ENCODE peak calls at places on chromosomes 1 and 21, in nine cellular contexts. X is HCT116, H is endothelial cell of umbilical vein, P is mesothelial cell of epicardium, L is neuronal stem cell, U is omental fat pad, T is GM10248, A is pons, J is AG10803. R is an unnamed sample.

GRCh38 chr21:35023396-35024070 is 25.6 kb downstream of the RUNX1 start:
- DNase-seq in X (no peak), H (no peak), P (no peak), L (no peak), U (no peak), T (no peak), A (no peak), J (no peak), R (no peak)

GRCh38 chr1:208351838-208352237 is 107.7 kb upstream of the PLXNA2 start:
- DNase-seq in X (no peak), H (no peak), P (no peak), L (no peak), U (no peak), T (no peak), A (no peak), J (no peak), R (no peak)

GRCh38 chr1:167136191-167136614 is 42.3 kb downstream of the STYXL2 start:
- DNase-seq in X (no peak), H (no peak), P (no peak), L (no peak), U (no peak), T (no peak), A (no peak), J (peak), R (no peak)

GRCh38 chr1:152623203-152623844 is 421 bp upstream of the LCE3A start:
- DNase-seq in X (no peak), H (no peak), P (no peak), L (no peak), U (no peak), T (peak), A (no peak), J (no peak), R (no peak)

GRCh38 chr1:29122662-29122986 is 1.1 kb downstream of the TMEM200B start:
- DNase-seq in X (no peak), H (peak), P (peak), L (peak), U (no peak), T (no peak), A (no peak), J (peak), R (no peak)

GRCh38 chr1:189499736-189500135 is 977.9 kb downstream of the BRINP3 start:
- DNase-seq in X (no peak), H (no peak), P (no peak), L (no peak), U (no peak), T (no peak), A (no peak), J (no peak), R (no peak)

GRCh38 chr1:9687876-9688582 is 36.5 kb downstream of the PIK3CD start:
- DNase-seq in X (no peak), H (peak), P (peak), L (peak), U (no peak), T (no peak), A (no peak), J (no peak), R (no peak)

GRCh38 chr1:111475706-111476105 is 1.9 kb downstream of the C1orf162 start:
- DNase-seq in X (no peak), H (no peak), P (no peak), L (no peak), U (no peak), T (no peak), A (no peak), J (no peak), R (no peak)

GRCh38 chr1:202122639-202123335 is at the start of gene GPR37L1:
- DNase-seq in X (no peak), H (peak), P (no peak), L (no peak), U (no peak), T (no peak), A (peak), J (no peak), R (no peak)

GRCh38 chr1:168485048-168485447 is 58.7 kb downstream of the XCL2 start:
- DNase-seq in X (no peak), H (no peak), P (no peak), L (no peak), U (no peak), T (no peak), A (no peak), J (peak), R (no peak)

GRCh38 chr1:183069562-183070216 is 46.5 kb downstream of the LAMC1 start:
- DNase-seq in X (no peak), H (no peak), P (no peak), L (no peak), U (no peak), T (no peak), A (no peak), J (peak), R (no peak)

GRCh38 chr1:85494074-85494956 is 29.4 kb upstream of the DDAH1 start:
- DNase-seq in X (no peak), H (no peak), P (no peak), L (no peak), U (no peak), T (no peak), A (no peak), J (no peak), R (no peak)

GRCh38 chr1:9477535-9477934 is 61.7 kb upstream of the SLC25A33 start:
- DNase-seq in X (no peak), H (no peak), P (no peak), L (no peak), U (no peak), T (no peak), A (no peak), J (no peak), R (no peak)

GRCh38 chr1:2108213-2108876 is 58.1 kb downstream of the PRKCZ start:
- DNase-seq in X (peak), H (no peak), P (no peak), L (peak), U (no peak), T (no peak), A (no peak), J (peak), R (no peak)

GRCh38 chr1:153779781-153780541 is 4.8 kb downstream of the SLC27A3 start:
- DNase-seq in X (no peak), H (peak), P (no peak), L (no peak), U (no peak), T (no peak), A (no peak), J (no peak), R (no peak)

GRCh38 chr1:10610901-10611600 is 136.3 kb downstream of the PEX14 start:
- DNase-seq in X (no peak), H (no peak), P (no peak), L (no peak), U (no peak), T (no peak), A (no peak), J (peak), R (no peak)

GRCh38 chr1:201551877-201552731 is 13.2 kb downstream of the NAV1 start:
- DNase-seq in X (peak), H (peak), P (no peak), L (no peak), U (no peak), T (no peak), A (peak), J (peak), R (no peak)

GRCh38 chr1:2820731-2821372 is 19.4 kb upstream of the TTC34 start:
- DNase-seq in X (no peak), H (no peak), P (no peak), L (no peak), U (no peak), T (no peak), A (no peak), J (no peak), R (no peak)

GRCh38 chr1:58390051-58390450 is 156.5 kb downstream of the OMA1 start:
- DNase-seq in X (no peak), H (no peak), P (no peak), L (no peak), U (no peak), T (no peak), A (no peak), J (no peak), R (no peak)

GRCh38 chr1:226405411-226405988 is 2.4 kb downstream of the PARP1 start:
- DNase-seq in X (no peak), H (no peak), P (no peak), L (no peak), U (no peak), T (peak), A (no peak), J (no peak), R (no peak)

GRCh38 chr1:14982029-14982428 is 171.5 kb upstream of the TMEM51 start:
- DNase-seq in X (no peak), H (no peak), P (no peak), L (no peak), U (no peak), T (no peak), A (no peak), J (no peak), R (no peak)

GRCh38 chr21:41769521-41769920 is 2.7 kb upstream of the RIPK4 start:
- DNase-seq in X (no peak), H (no peak), P (no peak), L (no peak), U (no peak), T (no peak), A (no peak), J (no peak), R (no peak)

GRCh38 chr1:25239681-25240541 is 7.3 kb downstream of the RSRP1 start:
- DNase-seq in X (peak), H (peak), P (peak), L (peak), U (peak), T (peak), A (peak), J (peak), R (peak)

GRCh38 chr1:167922023-167922422 is 8.1 kb upstream of the ADCY10 start:
- DNase-seq in X (no peak), H (no peak), P (no peak), L (no peak), U (no peak), T (no peak), A (no peak), J (peak), R (no peak)

GRCh38 chr1:153429266-153430165 is 13.2 kb downstream of the S100A7A start:
- DNase-seq in X (no peak), H (no peak), P (no peak), L (no peak), U (no peak), T (no peak), A (no peak), J (no peak), R (no peak)

GRCh38 chr1:22246755-22247480 is 104.0 kb upstream of the WNT4 start:
- DNase-seq in X (no peak), H (no peak), P (no peak), L (no peak), U (no peak), T (no peak), A (no peak), J (no peak), R (no peak)

GRCh38 chr21:34639882-34640788 is 25.2 kb upstream of the RCAN1 start:
- DNase-seq in X (no peak), H (no peak), P (no peak), L (no peak), U (no peak), T (peak), A (no peak), J (no peak), R (no peak)